ENCODE peak calls at places on chromosomes 5 and 9, in five cellular contexts. Y is GM23338, J is HepG2, Q is GM12878, O is K562. T is an unnamed sample.

GRCh38 chr5:5784114-5784513 is 361.6 kb downstream of the ICE1 start:
- DNase-seq in Y (no peak), J (no peak), Q (no peak), O (no peak), T (no peak)

GRCh38 chr5:122845253-122846050 is at the start of gene SNX24:
- DNase-seq in Y (peak; percentile 89), J (peak; percentile 80), Q (no peak), O (peak; percentile 91), T (peak; percentile 84)

GRCh38 chr5:98602534-98603112 is 170.8 kb upstream of the RGMB start:
- DNase-seq in Y (no peak), J (no peak), Q (no peak), O (no peak), T (no peak)

GRCh38 chr9:104028827-104029226 is 65.3 kb upstream of the SMC2 start:
- DNase-seq in Y (no peak), J (no peak), Q (no peak), O (no peak), T (no peak)

GRCh38 chr9:95138474-95138873 is 179.0 kb downstream of the FANCC start:
- DNase-seq in Y (peak; percentile 74), J (no peak), Q (no peak), O (no peak), T (peak; percentile 60)

GRCh38 chr5:127906562-127907204 is 176.9 kb upstream of the SLC12A2 start:
- DNase-seq in Y (no peak), J (no peak), Q (no peak), O (no peak), T (no peak)

GRCh38 chr5:32147236-32147635 is 26.9 kb downstream of the GOLPH3 start:
- DNase-seq in Y (no peak), J (no peak), Q (no peak), O (no peak), T (no peak)

GRCh38 chr5:9655641-9656040 is 25.5 kb upstream of the TAS2R1 start:
- DNase-seq in Y (no peak), J (no peak), Q (no peak), O (no peak), T (no peak)

GRCh38 chr5:50697739-50698138 is 31.3 kb downstream of the PARP8 start:
- DNase-seq in Y (no peak), J (no peak), Q (peak; percentile 46), O (no peak), T (no peak)

GRCh38 chr9:128921881-128922763 is 1.3 kb downstream of the PHYHD1 start:
- DNase-seq in Y (peak; percentile 92), J (peak; percentile 62), Q (no peak), O (no peak), T (peak; percentile 72)

GRCh38 chr9:136665111-136665703 is 2.5 kb downstream of the EGFL7 start:
- DNase-seq in Y (peak; percentile 70), J (no peak), Q (no peak), O (peak; percentile 76), T (peak; percentile 43)

GRCh38 chr5:77882670-77883257 is 106.6 kb upstream of the TBCA start:
- DNase-seq in Y (no peak), J (no peak), Q (no peak), O (peak; percentile 17), T (no peak)

GRCh38 chr9:127778280-127779135 is at the start of gene SH2D3C:
- DNase-seq in Y (no peak), J (no peak), Q (no peak), O (peak; percentile 37), T (no peak)

GRCh38 chr5:77743181-77743580 is 33.0 kb downstream of the TBCA start:
- DNase-seq in Y (no peak), J (no peak), Q (no peak), O (no peak), T (no peak)

GRCh38 chr5:109743770-109744212 is 54.1 kb downstream of the MAN2A1 start:
- DNase-seq in Y (peak; percentile 40), J (peak; percentile 6), Q (no peak), O (peak; percentile 74), T (no peak)

GRCh38 chr5:14752497-14753071 is 88.1 kb downstream of the OTULIN start:
- DNase-seq in Y (no peak), J (peak; percentile 36), Q (no peak), O (no peak), T (no peak)

GRCh38 chr5:14750712-14751111 is 86.2 kb downstream of the OTULIN start:
- DNase-seq in Y (no peak), J (no peak), Q (no peak), O (no peak), T (no peak)

GRCh38 chr5:14748180-14748900 is 83.8 kb downstream of the OTULIN start:
- DNase-seq in Y (no peak), J (no peak), Q (no peak), O (no peak), T (no peak)

GRCh38 chr5:14753292-14753691 is 88.8 kb downstream of the OTULIN start:
- DNase-seq in Y (no peak), J (peak; percentile 81), Q (no peak), O (peak; percentile 20), T (no peak)

DNA sequence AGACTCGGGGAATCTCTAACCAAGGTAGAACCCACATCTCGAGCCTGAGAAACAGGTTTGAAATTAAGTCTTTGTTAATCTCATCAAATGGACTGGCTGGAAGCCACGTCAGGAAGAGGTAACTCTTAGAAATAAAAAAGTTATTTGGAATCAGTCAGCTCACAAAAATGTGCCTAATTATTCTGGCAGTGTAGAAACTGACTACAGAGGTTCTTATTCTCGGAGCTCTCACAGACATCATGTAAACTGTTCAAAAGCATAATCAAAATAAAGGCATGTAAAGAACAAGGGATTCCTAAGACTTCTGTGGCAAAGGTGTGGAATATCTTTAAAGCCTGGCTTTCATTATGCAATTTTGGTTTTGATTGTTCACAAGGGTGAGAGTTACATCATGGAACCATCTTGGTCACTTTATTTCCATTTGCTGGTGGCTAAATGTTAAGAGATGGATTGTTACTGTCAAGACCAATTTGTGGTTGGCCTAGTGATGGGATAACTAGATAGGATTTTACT is 85.1 kb downstream of the OTULIN start:
- DNase-seq in Y (no peak), J (no peak), Q (no peak), O (no peak), T (no peak)
- TF ChIP-seq CREB1 in Y (no peak), J (no peak), Q (no peak), O (no peak), T (no peak)

DNA sequence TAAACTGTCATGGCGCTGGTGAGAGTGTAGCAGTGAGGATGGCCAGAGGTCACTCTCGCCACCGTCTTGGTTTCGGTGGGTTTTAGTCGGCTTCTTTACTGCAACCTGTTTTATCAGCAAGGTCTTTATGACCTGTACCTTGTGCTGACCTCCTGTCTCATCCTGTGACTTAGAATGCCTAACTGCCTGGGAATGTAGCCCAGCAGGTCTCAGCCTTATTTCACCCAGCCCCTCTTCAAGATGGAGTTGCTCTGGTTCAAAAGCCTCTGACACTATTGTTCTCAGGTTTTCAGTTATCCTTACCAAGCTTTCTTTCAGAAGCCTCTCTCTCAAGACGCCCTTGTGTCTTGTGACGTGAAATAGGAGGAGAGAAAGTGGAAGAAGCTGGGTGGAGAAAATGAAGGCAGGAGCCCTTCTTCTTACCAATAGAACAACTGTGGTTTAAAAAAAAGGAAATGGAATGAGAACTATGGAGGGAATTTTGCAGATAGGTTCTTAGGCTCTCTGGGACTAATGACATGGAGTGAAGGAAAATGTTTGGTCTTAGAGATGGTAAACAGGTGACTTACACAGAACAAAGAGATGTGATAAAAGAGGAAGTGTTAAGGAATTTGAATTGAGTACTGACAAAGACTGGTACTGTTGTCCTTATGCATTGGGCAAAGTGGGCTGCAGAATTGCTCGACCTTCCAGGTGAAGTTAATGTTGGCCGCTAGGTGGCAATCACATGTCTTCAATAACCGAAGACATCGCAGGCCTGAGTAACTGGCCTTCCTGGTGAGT is 133.3 kb upstream of the RAI14 start:
- DNase-seq in Y (peak; percentile 99), J (peak; percentile 65), Q (no peak), O (peak; percentile 88), T (peak; percentile 80)
- TF ChIP-seq CREB1 in Y (peak; percentile 61), J (no peak), Q (no peak), O (no peak), T (no peak)

GRCh38 chr5:65087154-65087553 is 318.4 kb downstream of the CWC27 start:
- DNase-seq in Y (no peak), J (no peak), Q (no peak), O (no peak), T (no peak)

GRCh38 chr5:65085181-65085580 is 316.5 kb downstream of the CWC27 start:
- DNase-seq in Y (no peak), J (no peak), Q (no peak), O (no peak), T (no peak)

GRCh38 chr5:65081071-65081470 is 312.3 kb downstream of the CWC27 start:
- DNase-seq in Y (no peak), J (no peak), Q (no peak), O (no peak), T (no peak)

GRCh38 chr5:65084774-65085173 is 316.0 kb downstream of the CWC27 start:
- DNase-seq in Y (no peak), J (no peak), Q (no peak), O (no peak), T (no peak)

DNA sequence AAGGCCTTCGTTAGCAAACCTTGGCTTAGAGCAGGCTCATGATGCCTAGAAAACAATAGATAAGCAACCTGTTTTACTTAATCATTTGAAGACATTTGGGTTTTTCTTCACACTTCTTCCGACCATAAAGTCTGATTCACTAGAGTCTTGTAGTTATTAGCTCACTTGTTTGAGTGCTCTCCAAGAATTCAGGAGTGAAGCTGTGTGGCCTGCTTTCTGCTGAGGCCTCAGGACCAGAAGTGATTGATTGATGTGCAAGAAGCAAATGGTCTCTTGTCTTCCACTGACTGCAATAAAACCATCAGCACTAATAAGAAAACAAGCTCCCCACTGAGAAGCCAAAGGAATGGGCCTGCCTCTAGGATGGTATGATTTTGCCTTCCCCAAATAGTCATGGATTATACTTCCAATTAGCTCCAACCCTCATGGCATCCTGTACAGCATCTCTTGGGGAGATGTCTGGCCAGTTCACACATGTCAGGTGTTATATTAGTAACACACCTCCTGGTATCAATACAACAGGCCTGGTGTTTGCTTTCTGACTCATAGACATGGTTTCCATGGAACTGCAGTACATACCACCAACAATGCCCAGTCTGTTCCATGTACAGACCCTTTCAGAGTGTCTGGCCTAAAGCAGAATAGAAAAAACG is 317.6 kb downstream of the CWC27 start:
- DNase-seq in Y (no peak), J (peak; percentile 46), Q (no peak), O (no peak), T (no peak)
- TF ChIP-seq CREB1 in Y (no peak), J (no peak), Q (no peak), O (no peak), T (no peak)

DNA sequence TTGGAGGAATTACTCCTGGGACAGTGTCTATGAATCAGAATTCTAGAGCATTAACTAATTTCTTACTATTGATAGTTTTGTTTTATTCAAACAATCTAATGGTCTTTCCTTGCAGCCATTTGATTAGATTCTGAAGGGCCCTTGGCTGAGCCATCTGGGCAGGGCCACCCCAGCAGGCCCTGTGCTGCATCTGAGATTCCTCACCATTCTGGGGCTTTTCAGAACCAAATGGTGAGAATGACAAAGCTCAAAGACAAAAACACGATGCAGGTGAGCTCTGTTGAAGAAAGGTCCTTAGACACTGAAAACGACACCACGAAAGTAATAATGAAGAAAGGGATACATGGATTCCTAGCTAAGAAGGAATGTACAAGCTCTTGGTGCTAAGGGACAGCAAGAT is 321.0 kb upstream of the IRX4 start:
- DNase-seq in Y (peak; percentile 22), J (no peak), Q (no peak), O (no peak), T (no peak)
- TF ChIP-seq CREB1 in Y (no peak), J (no peak), Q (no peak), O (no peak), T (no peak)

DNA sequence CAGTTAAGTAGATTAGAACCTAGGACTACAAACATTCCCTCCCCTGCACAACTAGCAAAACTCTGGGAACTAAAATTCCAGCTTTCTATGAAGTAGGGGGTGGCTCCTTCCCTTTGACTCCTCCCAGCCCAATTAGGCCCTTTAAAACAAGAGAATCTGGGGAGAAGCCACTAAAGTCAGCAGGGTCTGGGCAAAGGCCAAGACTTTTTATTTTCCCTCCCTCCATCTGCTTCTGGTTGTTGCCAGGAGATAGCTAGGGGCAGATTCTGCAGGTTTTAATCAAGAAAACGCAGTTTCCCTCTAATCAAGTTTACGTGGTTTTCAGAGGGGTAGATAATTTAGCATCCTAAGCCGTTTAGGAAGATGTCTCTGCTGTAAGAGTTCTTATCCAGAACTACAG is 114.6 kb upstream of the CDH6 start:
- DNase-seq in Y (no peak), J (no peak), Q (no peak), O (no peak), T (no peak)
- TF ChIP-seq CREB1 in Y (no peak), J (no peak), Q (no peak), O (no peak), T (no peak)

T was measured in WTC11.